ENCODE peak calls at places on chromosome 18, in five cellular contexts. One of them, this sample, is unnamed.

GRCh38 chr18:69531973-69532372 is 131.3 kb downstream of the DOK6 start:
- DNase-seq in A549: no peak
- DNase-seq in PC-3: no peak
- DNase-seq in suprapubic skin: no peak
- DNase-seq in uterus: no peak
- DNase-seq in this sample: no peak

GRCh38 chr18:34909637-34910364 is 131.4 kb upstream of the MAPRE2 start:
- DNase-seq in A549: no peak
- DNase-seq in PC-3: no peak
- DNase-seq in suprapubic skin: no peak
- DNase-seq in uterus: no peak
- DNase-seq in this sample: peak

GRCh38 chr18:44298566-44298965 is 382.1 kb upstream of the SETBP1 start:
- DNase-seq in A549: no peak
- DNase-seq in PC-3: no peak
- DNase-seq in suprapubic skin: no peak
- DNase-seq in uterus: no peak
- DNase-seq in this sample: no peak

GRCh38 chr18:55100817-55101457 is 141.7 kb upstream of the CCDC68 start:
- DNase-seq in A549: peak
- DNase-seq in PC-3: peak
- DNase-seq in suprapubic skin: no peak
- DNase-seq in uterus: no peak
- DNase-seq in this sample: peak

GRCh38 chr18:8882632-8883408 is 177.5 kb downstream of the MTCL1 start:
- DNase-seq in A549: no peak
- DNase-seq in PC-3: peak
- DNase-seq in suprapubic skin: no peak
- DNase-seq in uterus: no peak
- DNase-seq in this sample: no peak

GRCh38 chr18:9106800-9107574 is 4.5 kb downstream of the NDUFV2 start:
- DNase-seq in A549: no peak
- DNase-seq in PC-3: no peak
- DNase-seq in suprapubic skin: no peak
- DNase-seq in uterus: no peak
- DNase-seq in this sample: no peak

GRCh38 chr18:14189858-14190257 is 57.6 kb upstream of the ZNF519 start:
- DNase-seq in A549: peak
- DNase-seq in PC-3: peak
- DNase-seq in suprapubic skin: no peak
- DNase-seq in uterus: no peak
- DNase-seq in this sample: peak

GRCh38 chr18:79528296-79528695 is 132.6 kb downstream of the NFATC1 start:
- DNase-seq in A549: no peak
- DNase-seq in PC-3: peak
- DNase-seq in suprapubic skin: peak
- DNase-seq in uterus: peak
- DNase-seq in this sample: no peak

GRCh38 chr18:12567849-12568248 is 90.1 kb downstream of the SPIRE1 start:
- DNase-seq in A549: no peak
- DNase-seq in PC-3: no peak
- DNase-seq in suprapubic skin: no peak
- DNase-seq in uterus: no peak
- DNase-seq in this sample: no peak

GRCh38 chr18:58476521-58477210 is 152.2 kb downstream of the ALPK2 start:
- DNase-seq in A549: no peak
- DNase-seq in PC-3: no peak
- DNase-seq in suprapubic skin: no peak
- DNase-seq in uterus: no peak
- DNase-seq in this sample: no peak

GRCh38 chr18:73835656-73836055 is 312.0 kb downstream of the FBXO15 start:
- DNase-seq in A549: no peak
- DNase-seq in PC-3: peak
- DNase-seq in suprapubic skin: no peak
- DNase-seq in uterus: no peak
- DNase-seq in this sample: peak

GRCh38 chr18:10164241-10165160 is 250.7 kb downstream of the VAPA start:
- DNase-seq in A549: no peak
- DNase-seq in PC-3: no peak
- DNase-seq in suprapubic skin: no peak
- DNase-seq in uterus: no peak
- DNase-seq in this sample: no peak

GRCh38 chr18:37019157-37019571 is 190.2 kb downstream of the KIAA1328 start:
- DNase-seq in A549: no peak
- DNase-seq in PC-3: peak
- DNase-seq in suprapubic skin: no peak
- DNase-seq in uterus: no peak
- DNase-seq in this sample: peak

GRCh38 chr18:55510809-55511208 is 77.2 kb downstream of the TCF4 start:
- DNase-seq in A549: no peak
- DNase-seq in PC-3: peak
- DNase-seq in suprapubic skin: no peak
- DNase-seq in uterus: peak
- DNase-seq in this sample: peak

GRCh38 chr18:35968278-35968880 is 4.1 kb upstream of the RMP24 start:
- DNase-seq in A549: no peak
- DNase-seq in PC-3: no peak
- DNase-seq in suprapubic skin: no peak
- DNase-seq in uterus: no peak
- DNase-seq in this sample: no peak

GRCh38 chr18:79519751-79520472 is 124.2 kb downstream of the NFATC1 start:
- DNase-seq in A549: no peak
- DNase-seq in PC-3: no peak
- DNase-seq in suprapubic skin: peak
- DNase-seq in uterus: no peak
- DNase-seq in this sample: peak

GRCh38 chr18:24727685-24728084 is 267.2 kb downstream of the HRH4 start:
- DNase-seq in A549: no peak
- DNase-seq in PC-3: peak
- DNase-seq in suprapubic skin: no peak
- DNase-seq in uterus: no peak
- DNase-seq in this sample: no peak

GRCh38 chr18:70074091-70074490 is 126.4 kb upstream of the CD226 start:
- DNase-seq in A549: no peak
- DNase-seq in PC-3: no peak
- DNase-seq in suprapubic skin: no peak
- DNase-seq in uterus: no peak
- DNase-seq in this sample: peak

GRCh38 chr18:67997496-67997895 is 481.0 kb upstream of the DSEL start:
- DNase-seq in A549: no peak
- DNase-seq in PC-3: no peak
- DNase-seq in suprapubic skin: no peak
- DNase-seq in uterus: no peak
- DNase-seq in this sample: no peak

GRCh38 chr18:49018961-49019445 is 68.2 kb upstream of the SMAD7 start:
- DNase-seq in A549: no peak
- DNase-seq in PC-3: no peak
- DNase-seq in suprapubic skin: peak
- DNase-seq in uterus: peak
- DNase-seq in this sample: no peak

GRCh38 chr18:49020621-49021021 is 69.9 kb upstream of the SMAD7 start:
- DNase-seq in A549: no peak
- DNase-seq in PC-3: no peak
- DNase-seq in suprapubic skin: peak
- DNase-seq in uterus: no peak
- DNase-seq in this sample: peak

GRCh38 chr18:49021076-49021432 is 70.3 kb upstream of the SMAD7 start:
- DNase-seq in A549: no peak
- DNase-seq in PC-3: no peak
- DNase-seq in suprapubic skin: no peak
- DNase-seq in uterus: no peak
- DNase-seq in this sample: no peak

GRCh38 chr18:49019446-49020045 is 68.8 kb upstream of the SMAD7 start:
- DNase-seq in A549: no peak
- DNase-seq in PC-3: no peak
- DNase-seq in suprapubic skin: peak
- DNase-seq in uterus: no peak
- DNase-seq in this sample: peak

GRCh38 chr18:49020129-49020528 is 69.4 kb upstream of the SMAD7 start:
- DNase-seq in A549: no peak
- DNase-seq in PC-3: no peak
- DNase-seq in suprapubic skin: peak
- DNase-seq in uterus: no peak
- DNase-seq in this sample: no peak
- H3K4me3 ChIP-seq in A549: no peak
- H3K4me3 ChIP-seq in PC-3: no peak
- H3K4me3 ChIP-seq in suprapubic skin: no peak
- H3K4me3 ChIP-seq in uterus: no peak
- H3K4me3 ChIP-seq in this sample: no peak

GRCh38 chr18:3665780-3666525 is 216.0 kb downstream of the TGIF1 start:
- DNase-seq in A549: peak
- DNase-seq in PC-3: peak
- DNase-seq in suprapubic skin: peak
- DNase-seq in uterus: peak
- DNase-seq in this sample: peak

GRCh38 chr18:3665187-3665586 is 215.2 kb downstream of the TGIF1 start:
- DNase-seq in A549: no peak
- DNase-seq in PC-3: no peak
- DNase-seq in suprapubic skin: no peak
- DNase-seq in uterus: no peak
- DNase-seq in this sample: no peak

GRCh38 chr18:3667255-3668137 is 217.5 kb downstream of the TGIF1 start:
- DNase-seq in A549: no peak
- DNase-seq in PC-3: no peak
- DNase-seq in suprapubic skin: no peak
- DNase-seq in uterus: no peak
- DNase-seq in this sample: no peak

GRCh38 chr18:3664563-3665178 is 214.7 kb downstream of the TGIF1 start:
- DNase-seq in A549: no peak
- DNase-seq in PC-3: no peak
- DNase-seq in suprapubic skin: no peak
- DNase-seq in uterus: no peak
- DNase-seq in this sample: peak

DNA sequence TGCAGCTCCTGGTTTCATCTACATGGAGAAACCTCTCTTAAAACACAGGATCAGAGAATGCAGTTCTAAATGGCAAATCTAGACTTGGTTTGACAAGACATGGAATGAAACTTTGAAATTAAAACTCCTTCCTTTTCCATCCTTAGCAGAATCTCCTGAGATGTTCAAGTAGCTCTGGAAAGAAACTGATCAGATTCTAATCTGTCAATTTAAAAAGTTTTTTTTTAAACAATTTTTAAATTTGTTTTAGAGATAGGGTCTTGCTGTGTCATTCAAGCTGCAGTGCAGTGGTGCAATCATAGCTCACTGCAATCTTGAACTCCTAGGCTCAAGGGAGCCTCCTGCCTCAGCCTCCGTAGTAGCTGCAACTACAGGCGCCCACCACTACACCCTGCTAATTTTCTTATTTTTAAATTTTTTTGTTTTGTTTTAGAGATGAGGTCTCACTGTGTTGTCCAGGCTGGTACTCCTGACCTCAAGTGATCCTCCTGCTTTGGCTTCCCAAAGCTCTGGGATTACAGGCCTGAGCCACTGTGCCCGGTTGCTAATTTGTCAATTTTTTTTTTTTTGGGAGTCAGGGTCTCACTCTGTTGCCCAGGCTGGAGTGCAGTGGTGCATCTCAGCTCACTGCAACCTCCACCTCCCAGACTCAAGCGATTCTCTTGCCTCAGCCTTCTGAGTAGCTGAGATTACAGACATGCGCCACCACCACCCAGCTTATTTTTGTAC is 216.7 kb downstream of the TGIF1 start:
- DNase-seq in A549: no peak
- DNase-seq in PC-3: no peak
- DNase-seq in suprapubic skin: no peak
- DNase-seq in uterus: no peak
- DNase-seq in this sample: no peak
- TF ChIP-seq CTCF in A549: no peak
- TF ChIP-seq CTCF in PC-3: no peak
- TF ChIP-seq CTCF in suprapubic skin: no peak
- TF ChIP-seq CTCF in uterus: no peak
- TF ChIP-seq CTCF in this sample: no peak

DNA sequence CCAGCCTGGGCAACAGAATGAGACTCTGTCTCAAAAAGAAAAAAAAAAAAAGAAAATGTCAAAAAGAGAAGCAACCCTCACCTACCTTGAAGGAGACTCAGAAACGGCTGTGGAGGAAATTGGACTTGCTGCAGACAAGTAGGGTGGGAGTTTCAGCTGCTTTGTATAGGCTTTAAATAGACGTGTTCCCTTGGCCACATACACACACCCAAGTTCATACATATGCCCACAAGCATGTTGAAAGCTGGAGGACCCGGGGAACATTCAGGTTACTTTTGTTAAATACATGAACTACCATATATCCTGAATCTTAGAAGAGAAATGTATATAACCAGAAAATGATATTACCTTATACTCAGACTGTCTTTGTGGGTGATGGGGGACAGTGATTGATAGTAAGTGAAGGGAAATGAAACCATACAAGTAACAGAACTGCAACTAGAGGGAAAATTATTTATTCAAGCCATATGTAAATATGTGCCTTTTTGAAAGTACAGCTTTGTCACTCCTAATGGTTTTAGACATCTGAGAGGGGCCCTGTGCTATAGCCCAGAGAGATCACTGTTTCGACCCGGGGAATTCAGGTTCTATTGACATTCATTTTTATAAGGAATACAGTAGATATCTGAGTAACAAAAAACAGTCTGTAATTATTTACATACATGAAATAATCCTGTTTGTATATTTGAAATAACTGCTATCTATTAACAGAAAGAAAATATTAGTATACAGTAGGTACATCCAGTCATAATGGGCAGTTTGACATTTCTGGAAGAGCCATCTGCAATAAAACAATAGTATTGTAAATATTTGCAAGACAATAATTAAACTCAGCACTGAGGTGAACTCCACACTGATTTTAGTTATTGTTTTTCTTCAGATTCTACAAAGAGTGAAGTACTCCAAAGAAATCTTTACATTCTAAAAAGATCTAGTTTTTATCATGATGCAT is 48.0 kb upstream of the TGIF1 start:
- DNase-seq in A549: no peak
- DNase-seq in PC-3: no peak
- DNase-seq in suprapubic skin: no peak
- DNase-seq in uterus: no peak
- DNase-seq in this sample: no peak
- H3K27ac ChIP-seq in A549: peak
- H3K27ac ChIP-seq in PC-3: no peak
- H3K27ac ChIP-seq in suprapubic skin: no peak
- H3K27ac ChIP-seq in uterus: no peak
- H3K27ac ChIP-seq in this sample: no peak

DNA sequence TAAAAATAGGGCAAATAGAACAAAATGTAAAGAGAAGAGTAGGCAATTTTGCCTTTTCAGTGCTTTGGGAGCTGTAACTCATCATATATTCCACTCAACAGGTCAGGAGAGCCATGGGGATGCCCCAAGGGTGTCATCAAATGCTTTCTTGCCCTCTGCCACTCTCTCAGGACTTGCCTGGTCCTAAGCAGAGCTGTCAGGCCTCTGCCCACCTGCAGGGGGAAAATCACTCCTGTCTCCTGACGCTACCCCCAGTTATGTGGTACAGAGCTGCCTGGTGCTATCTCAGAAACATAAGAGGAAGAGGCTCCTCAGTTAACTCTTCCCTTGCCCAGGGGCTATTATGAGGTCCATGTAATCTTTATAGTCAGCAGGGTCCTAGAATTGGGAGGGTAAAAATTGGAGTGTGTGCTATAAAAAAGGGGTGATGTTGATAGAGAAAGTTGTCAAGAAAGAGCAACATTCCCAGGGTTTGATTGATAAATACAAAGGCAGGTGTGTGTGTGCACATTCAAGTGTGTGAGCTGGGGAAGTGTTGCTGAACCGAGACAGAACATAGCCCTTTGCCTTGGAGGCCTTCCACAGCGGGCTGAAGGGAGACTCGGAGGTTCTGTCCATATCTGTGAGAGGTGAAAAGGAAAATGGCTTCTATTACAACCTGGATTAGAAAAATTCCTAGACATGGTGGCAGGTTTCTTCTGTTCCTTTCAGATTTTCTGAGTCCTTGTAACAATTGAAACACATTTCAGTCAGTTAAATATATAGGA is 25.4 kb downstream of the PTPRM start:
- DNase-seq in A549: no peak
- DNase-seq in PC-3: no peak
- DNase-seq in suprapubic skin: no peak
- DNase-seq in uterus: no peak
- DNase-seq in this sample: no peak
- H3K4me3 ChIP-seq in A549: no peak
- H3K4me3 ChIP-seq in PC-3: no peak
- H3K4me3 ChIP-seq in suprapubic skin: no peak
- H3K4me3 ChIP-seq in uterus: no peak
- H3K4me3 ChIP-seq in this sample: no peak

This sample was measured in astrocyte.